ENCODE peak calls at places on chromosomes 16 and 17, in five cellular contexts. X is heart left ventricle, W is WERI-Rb-1, P is thoracic aorta, Z is pancreas. G is an unnamed sample.

GRCh38 chr17:71316498-71316897 is 804.3 kb upstream of the SOX9 start:
- DNase-seq in P (no peak), Z (no peak), W (no peak), X (no peak), G (no peak)

GRCh38 chr16:9542165-9542755 is 450.8 kb downstream of the HAPSTR1 start:
- DNase-seq in W (no peak), Z (no peak), X (no peak), P (no peak), G (no peak)

GRCh38 chr17:17067277-17067676 is 25.0 kb downstream of the MPRIP start:
- DNase-seq in Z (no peak), P (no peak), X (no peak), W (no peak), G (no peak)

GRCh38 chr16:72131036-72131435 is 37.4 kb downstream of the DHX38 start:
- DNase-seq in W (no peak), X (no peak), P (no peak), Z (no peak), G (no peak)

GRCh38 chr16:69453936-69454335 is 29.5 kb downstream of the CYB5B start:
- DNase-seq in X (no peak), W (no peak), P (no peak), Z (no peak), G (no peak)

GRCh38 chr16:84950906-84951305 is 60.4 kb downstream of the ZDHHC7 start:
- DNase-seq in X (no peak), P (no peak), W (peak; percentile 22), Z (no peak), G (no peak)

GRCh38 chr16:4936181-4936990 is 562 bp downstream of the PPL start:
- DNase-seq in X (no peak), P (no peak), W (peak; percentile 80), Z (peak; percentile 48), G (no peak)

GRCh38 chr17:62705116-62705515 is 77.6 kb downstream of the MRC2 start:
- DNase-seq in Z (no peak), P (no peak), W (no peak), X (no peak), G (no peak)

GRCh38 chr16:84138824-84139627 is 6.0 kb downstream of the HSDL1 start:
- DNase-seq in Z (no peak), W (no peak), P (no peak), X (peak; percentile 68), G (no peak)

GRCh38 chr17:9211133-9211765 is 189.9 kb downstream of the NTN1 start:
- DNase-seq in X (peak; percentile 7), Z (no peak), W (no peak), P (no peak), G (no peak)

GRCh38 chr16:50677351-50677750 is 3.8 kb downstream of the SNX20 start:
- DNase-seq in Z (no peak), W (no peak), X (no peak), P (no peak), G (no peak)
- TF ChIP-seq CTCF in Z (peak; percentile 12), W (peak; percentile 78), X (peak; percentile 31), P (peak; percentile 28), G (peak; percentile 46)

GRCh38 chr17:57541472-57542394 is 203.4 kb downstream of the CCDC182 start:
- DNase-seq in X (peak; percentile 90), W (no peak), P (peak; percentile 60), Z (no peak), G (no peak)
- H3K4me3 ChIP-seq in X (no peak overlapping the region), W (no peak overlapping the region), P (peak overlapping the region; percentile 32), Z (no peak overlapping the region), G (no peak overlapping the region)

GRCh38 chr17:76248013-76248782 is 7.9 kb upstream of the RNF157 start:
- DNase-seq in P (no peak), Z (no peak), W (no peak), X (no peak), G (no peak)
- TF ChIP-seq CTCF in P (no peak), Z (no peak), W (peak; percentile 3), X (no peak), G (peak; percentile 4)

GRCh38 chr16:11034005-11034404 is 89.6 kb downstream of the CLEC16A start:
- DNase-seq in Z (no peak), P (no peak), X (no peak), W (no peak), G (peak; percentile 92)
- H3K4me3 ChIP-seq in Z (no peak overlapping the region), P (no peak overlapping the region), X (no peak overlapping the region), W (no peak overlapping the region), G (no peak overlapping the region)

DNA sequence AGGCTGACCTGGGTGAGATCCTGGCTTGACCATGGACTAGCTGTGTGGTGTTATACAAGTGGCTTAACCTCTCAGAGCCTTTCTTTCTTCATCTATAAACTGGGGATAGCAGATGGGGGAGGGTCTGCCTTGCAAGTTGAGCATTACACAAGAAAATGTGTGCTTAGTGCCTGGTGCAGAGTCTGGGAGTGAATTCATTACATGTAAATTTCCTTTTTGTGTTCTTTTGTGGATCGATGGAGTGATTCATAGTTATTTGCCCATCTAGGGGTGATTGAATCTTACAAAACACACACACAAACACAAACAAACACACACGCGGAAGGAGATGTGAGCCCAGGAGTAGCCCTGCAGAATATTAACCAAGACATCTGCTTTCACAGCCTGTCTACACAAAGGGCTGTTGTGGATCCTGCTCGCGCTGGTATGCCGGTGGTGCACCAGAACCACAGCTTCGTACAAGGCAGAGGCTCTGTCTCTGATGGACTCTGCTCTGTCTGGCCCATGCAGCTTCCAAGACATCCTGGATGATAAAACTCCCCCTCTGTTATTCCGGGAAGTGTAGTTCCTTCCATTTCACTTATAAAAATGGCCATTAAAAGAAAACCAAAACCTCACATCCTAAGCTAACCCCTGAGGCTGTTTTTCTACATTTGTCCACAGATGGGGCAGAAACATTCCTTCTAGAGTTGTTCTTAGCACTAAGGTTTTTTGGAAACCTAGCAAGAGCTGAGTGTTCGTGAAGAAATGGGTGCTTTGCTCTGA is 86.1 kb downstream of the UTP18 start:
- DNase-seq in W (no peak), P (no peak), Z (no peak), X (no peak), G (no peak)
- TF ChIP-seq CTCF in W (no peak), P (no peak), Z (no peak), X (no peak), G (no peak)

DNA sequence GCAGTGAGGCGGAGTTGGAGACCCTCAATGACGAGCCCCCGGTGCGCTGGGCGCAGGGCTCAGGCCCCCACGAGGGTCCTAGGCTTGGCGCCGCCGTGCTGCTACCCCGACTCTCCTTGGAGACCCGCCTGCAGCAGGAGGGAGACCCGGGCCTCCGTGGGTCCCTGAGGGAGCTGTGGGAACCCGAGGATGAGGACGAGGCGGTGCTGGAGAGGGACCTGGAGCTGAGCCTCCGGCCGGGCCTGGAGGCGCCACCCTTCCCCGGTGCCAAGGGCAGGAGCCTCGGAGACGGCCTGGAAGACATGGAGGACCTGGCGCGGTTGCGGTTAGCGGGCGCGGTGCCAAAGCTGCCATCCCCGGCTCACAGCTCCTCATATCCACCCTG is 2.3 kb downstream of the MYO15B start:
- DNase-seq in Z (peak; percentile 31), W (no peak), P (no peak), X (no peak), G (no peak)
- H3K4me3 ChIP-seq in Z (peak overlapping the region; percentile 30), W (peak overlapping the region; percentile 59), P (peak overlapping the region; percentile 85), X (peak overlapping the region; percentile 64), G (no peak overlapping the region)

GRCh38 chr16:88671806-88672205 is 8.9 kb upstream of the MVD start:
- DNase-seq in Z (no peak), P (no peak), X (no peak), W (no peak), G (no peak)

GRCh38 chr16:88669986-88670385 is 7.1 kb upstream of the MVD start:
- DNase-seq in X (no peak), Z (no peak), W (no peak), P (no peak), G (no peak)

GRCh38 chr16:88665148-88665547 is 2.3 kb upstream of the MVD start:
- DNase-seq in X (no peak), W (no peak), Z (peak; percentile 72), P (no peak), G (no peak)

GRCh38 chr16:88665570-88665969 is 2.7 kb upstream of the MVD start:
- DNase-seq in Z (no peak), P (no peak), X (no peak), W (no peak), G (no peak)

GRCh38 chr16:88667496-88667895 is 4.6 kb upstream of the MVD start:
- DNase-seq in P (no peak), W (no peak), X (no peak), Z (no peak), G (no peak)
- TF ChIP-seq CTCF in P (no peak), W (no peak), X (peak; percentile 6), Z (no peak), G (no peak)